ENCODE peak calls at places on chromosomes 3 and 15, in four cellular contexts. G, O, W and T are unnamed samples.
A peak's percentile ranks its signal among the peaks of the same experiment; 100 is the strongest.

GRCh38 chr15:36831125-36831914 is 251.9 kb downstream of the CDIN1 start:
- DNase-seq in O (peak; percentile 86), W (no peak), G (no peak), T (no peak)

GRCh38 chr15:96064351-96064756 is 266.1 kb upstream of the NR2F2 start:
- DNase-seq in G (no peak), O (peak; percentile 57), W (no peak), T (no peak)

GRCh38 chr3:100125539-100125938 is 11.2 kb upstream of the FILIP1L start:
- DNase-seq in O (peak; percentile 59), W (no peak), G (no peak), T (no peak)

GRCh38 chr15:79834496-79834895 is 62.3 kb downstream of the MTHFS start:
- DNase-seq in O (no peak), G (no peak), W (no peak), T (no peak)

GRCh38 chr15:50247819-50248650 is 17.5 kb downstream of the HDC start:
- DNase-seq in G (no peak), W (no peak), O (no peak), T (peak; percentile 77)

GRCh38 chr15:100115711-100116090 is 226.1 kb downstream of the ADAMTS17 start:
- DNase-seq in W (no peak), G (no peak), O (peak; percentile 57), T (no peak)

GRCh38 chr15:40016224-40016865 is 22.6 kb downstream of the SRP14 start:
- DNase-seq in W (no peak), O (no peak), G (no peak), T (no peak)

GRCh38 chr15:52261498-52262242 is 33.9 kb downstream of the MYO5C start:
- DNase-seq in G (peak; percentile 82), W (no peak), O (peak; percentile 95), T (peak; percentile 75)

GRCh38 chr3:101217458-101217849 is 102.9 kb downstream of the IMPG2 start:
- DNase-seq in W (no peak), O (no peak), G (no peak), T (no peak)

GRCh38 chr15:39756806-39757522 is 25.7 kb downstream of the FSIP1 start:
- DNase-seq in O (peak; percentile 35), W (peak; percentile 23), G (peak; percentile 62), T (no peak)

GRCh38 chr3:14869877-14870563 is 51.3 kb downstream of the FGD5 start:
- DNase-seq in G (no peak), W (no peak), O (no peak), T (no peak)

GRCh38 chr3:72548992-72549391 is 299.3 kb downstream of the SHQ1 start:
- DNase-seq in W (no peak), G (no peak), O (no peak), T (no peak)

GRCh38 chr3:144119611-144120010 is 148.0 kb downstream of the DIPK2A start:
- DNase-seq in O (no peak), G (no peak), W (no peak), T (no peak)

GRCh38 chr15:74209997-74210573 is 7.5 kb upstream of the STRA6 start:
- DNase-seq in G (no peak), W (no peak), O (peak; percentile 57), T (no peak)

GRCh38 chr3:25043181-25043580 is 384.9 kb upstream of the RARB start:
- DNase-seq in G (no peak), W (no peak), O (no peak), T (no peak)

GRCh38 chr3:25044762-25045161 is 383.3 kb upstream of the RARB start:
- DNase-seq in O (no peak), G (peak; percentile 8), W (no peak), T (no peak)

GRCh38 chr3:25040739-25041138 is 387.3 kb upstream of the RARB start:
- DNase-seq in W (no peak), O (no peak), G (no peak), T (no peak)

GRCh38 chr3:25043757-25044156 is 384.3 kb upstream of the RARB start:
- DNase-seq in G (no peak), O (no peak), W (no peak), T (no peak)

DNA sequence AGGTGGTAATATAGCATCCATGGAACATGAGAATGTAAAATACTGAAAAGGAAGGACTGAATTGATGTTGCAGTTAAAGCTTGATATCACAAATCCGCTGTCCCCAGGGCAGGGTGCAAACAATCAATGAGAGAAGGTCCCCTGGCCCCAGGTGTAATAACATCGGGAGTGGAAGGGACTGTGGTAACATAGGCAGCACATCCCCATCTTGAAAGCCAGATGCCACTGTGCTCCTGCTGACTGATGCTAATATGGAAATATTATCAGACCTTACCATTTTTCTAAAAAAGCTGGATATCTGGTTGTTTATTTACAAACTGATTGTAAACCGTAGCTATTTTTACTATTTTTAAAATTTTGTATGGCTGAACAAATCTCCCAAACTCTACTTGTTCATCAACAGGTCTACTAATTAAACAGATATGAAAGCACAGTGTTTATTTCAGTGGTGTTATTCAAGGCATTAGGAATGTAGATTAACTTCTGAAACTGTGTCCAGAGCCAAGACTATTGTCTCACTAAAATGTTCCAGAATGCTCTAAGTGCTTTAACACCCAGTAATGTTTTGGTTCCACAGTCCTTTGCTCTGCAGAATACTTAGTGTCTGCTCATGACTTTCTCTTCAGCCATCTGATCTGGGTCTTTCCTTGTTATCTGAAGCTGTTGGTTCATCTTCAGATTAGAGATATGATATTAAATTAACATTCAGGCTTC is 386.0 kb upstream of the RARB start:
- DNase-seq in G (no peak), O (no peak), W (no peak), T (no peak)
- H3K4me1 ChIP-seq in G (peaks cover 13% of the 10 kb centered on the region), O (no peaks in the 10 kb centered on the region), W (no peaks in the 10 kb centered on the region), T (no peaks in the 10 kb centered on the region)

GRCh38 chr3:23580337-23580736 is 225.4 kb upstream of the UBE2E1 start:
- DNase-seq in O (peak; percentile 91), G (no peak), W (no peak), T (no peak)
- H3K27ac ChIP-seq in O (peak overlapping the region; percentile 62), G (no peak overlapping the region), W (no peak overlapping the region), T (no peak overlapping the region)

DNA sequence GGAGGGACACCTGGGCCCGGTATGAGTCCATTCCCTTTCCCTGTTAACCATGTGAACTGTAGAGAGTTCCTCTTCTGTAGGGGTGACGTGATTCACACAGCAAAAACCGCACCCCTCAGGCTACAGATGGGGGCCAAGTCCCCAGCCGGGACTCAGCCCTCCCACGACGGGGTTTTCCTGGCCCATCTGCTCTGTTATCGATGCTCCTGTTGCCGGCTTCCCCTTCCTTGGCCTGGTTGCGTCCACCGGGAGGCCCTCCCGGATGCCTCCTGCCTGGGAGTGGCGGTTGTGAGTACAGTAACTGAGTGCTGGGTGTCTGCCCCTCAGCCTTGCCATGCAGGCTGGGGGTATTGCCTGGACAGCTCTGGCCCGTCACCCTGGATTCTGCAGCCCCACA is 792 bp upstream of the PLXNA1 start:
- DNase-seq in W (peak; percentile 44), G (no peak), O (no peak), T (no peak)
- H2AFZ ChIP-seq in W (peak overlapping the region; percentile 90), G (peak overlapping the region; percentile 99), O (peak overlapping the region; percentile 90), T (peak overlapping the region; percentile 96)

GRCh38 chr15:31349233-31350141 is 22.9 kb downstream of the KLF13 start:
- DNase-seq in W (no peak), G (no peak), O (no peak), T (no peak)
- H3K4me1 ChIP-seq in W (peaks cover 14% of the 10 kb centered on the region), G (peaks cover 20% of the 10 kb centered on the region), O (no peaks in the 10 kb centered on the region), T (peaks cover 49% of the 10 kb centered on the region)

GRCh38 chr3:63853106-63853505 is 10.5 kb downstream of the THOC7 start:
- DNase-seq in W (no peak), G (no peak), O (no peak), T (no peak)

GRCh38 chr3:63861306-63861705 is 2.3 kb downstream of the THOC7 start:
- DNase-seq in G (no peak), O (no peak), W (no peak), T (no peak)

GRCh38 chr3:63855333-63855940 is 8.2 kb downstream of the THOC7 start:
- DNase-seq in G (no peak), W (no peak), O (no peak), T (no peak)

GRCh38 chr3:63862804-63863149 is 828 bp downstream of the THOC7 start:
- DNase-seq in O (no peak), W (peak; percentile 30), G (no peak), T (no peak)

DNA sequence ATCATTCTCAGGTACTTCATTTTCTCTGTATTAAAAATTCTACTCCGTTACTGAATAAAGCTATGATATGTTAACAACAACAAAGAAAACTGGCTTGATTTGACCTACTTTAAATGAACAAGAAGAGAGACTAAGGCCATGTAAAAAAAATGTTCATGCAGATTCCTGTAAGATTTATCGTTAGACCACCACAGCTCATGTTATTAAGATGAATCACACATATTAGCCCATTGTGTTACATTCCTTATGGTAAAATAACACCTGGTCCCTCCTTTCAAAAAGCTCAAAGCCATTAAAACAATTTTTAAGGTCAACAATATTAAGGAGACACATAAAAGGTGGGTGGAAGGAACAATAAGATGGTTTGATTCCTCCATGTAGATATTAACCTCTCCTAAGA is 6.3 kb downstream of the THOC7 start:
- DNase-seq in G (no peak), O (no peak), W (no peak), T (no peak)
- H3K27ac ChIP-seq in G (no peak overlapping the region), O (no peak overlapping the region), W (no peak overlapping the region), T (no peak overlapping the region)